ENCODE peak calls at places on chromosomes 16 and 17, in six cellular contexts. One of them, this sample, is unnamed.

GRCh38 chr17:2174471-2175293 is 119.8 kb downstream of the HIC1 start:
- DNase-seq in MM.1S: no peak
- DNase-seq in transverse colon: peak; percentile 25
- DNase-seq in cardiac muscle cell: peak; percentile 71
- DNase-seq in SJSA1: peak; percentile 89
- DNase-seq in CD8-positive, alpha-beta T cell: no peak
- DNase-seq in this sample: no peak

GRCh38 chr16:11232302-11232851 is 23.6 kb downstream of the SOCS1 start:
- DNase-seq in SJSA1: no peak
- DNase-seq in CD8-positive, alpha-beta T cell: no peak
- DNase-seq in transverse colon: no peak
- DNase-seq in MM.1S: no peak
- DNase-seq in cardiac muscle cell: no peak
- DNase-seq in this sample: no peak

GRCh38 chr17:30376621-30377452 is 1.9 kb upstream of the CPD start:
- DNase-seq in SJSA1: peak; percentile 51
- DNase-seq in transverse colon: no peak
- DNase-seq in CD8-positive, alpha-beta T cell: no peak
- DNase-seq in MM.1S: peak; percentile 49
- DNase-seq in cardiac muscle cell: peak; percentile 34
- DNase-seq in this sample: no peak

GRCh38 chr17:17027442-17028058 is 14.7 kb upstream of the MPRIP start:
- DNase-seq in MM.1S: no peak
- DNase-seq in CD8-positive, alpha-beta T cell: no peak
- DNase-seq in SJSA1: no peak
- DNase-seq in cardiac muscle cell: no peak
- DNase-seq in transverse colon: no peak
- DNase-seq in this sample: no peak

GRCh38 chr17:75763269-75763607 is 1.8 kb downstream of the GALK1 start:
- DNase-seq in SJSA1: no peak
- DNase-seq in cardiac muscle cell: no peak
- DNase-seq in MM.1S: no peak
- DNase-seq in transverse colon: no peak
- DNase-seq in CD8-positive, alpha-beta T cell: no peak
- DNase-seq in this sample: no peak

GRCh38 chr16:14455577-14455976 is 174.5 kb downstream of the PARN start:
- DNase-seq in MM.1S: no peak
- DNase-seq in cardiac muscle cell: peak; percentile 53
- DNase-seq in SJSA1: peak; percentile 37
- DNase-seq in CD8-positive, alpha-beta T cell: no peak
- DNase-seq in transverse colon: no peak
- DNase-seq in this sample: no peak

GRCh38 chr16:54699656-54700055 is 231.0 kb upstream of the IRX5 start:
- DNase-seq in SJSA1: no peak
- DNase-seq in CD8-positive, alpha-beta T cell: no peak
- DNase-seq in transverse colon: no peak
- DNase-seq in cardiac muscle cell: no peak
- DNase-seq in MM.1S: no peak
- DNase-seq in this sample: no peak

GRCh38 chr17:76586741-76587487 is 1.3 kb upstream of the ST6GALNAC2 start:
- DNase-seq in CD8-positive, alpha-beta T cell: no peak
- DNase-seq in cardiac muscle cell: peak; percentile 59
- DNase-seq in transverse colon: no peak
- DNase-seq in MM.1S: no peak
- DNase-seq in SJSA1: no peak
- DNase-seq in this sample: no peak

GRCh38 chr16:69934044-69934443 is 17.1 kb upstream of the CLEC18A start:
- DNase-seq in SJSA1: no peak
- DNase-seq in MM.1S: no peak
- DNase-seq in cardiac muscle cell: no peak
- DNase-seq in CD8-positive, alpha-beta T cell: no peak
- DNase-seq in transverse colon: no peak
- DNase-seq in this sample: no peak

GRCh38 chr17:43217614-43218087 is 6.0 kb downstream of the TMEM106A start:
- DNase-seq in transverse colon: no peak
- DNase-seq in SJSA1: no peak
- DNase-seq in cardiac muscle cell: no peak
- DNase-seq in MM.1S: no peak
- DNase-seq in CD8-positive, alpha-beta T cell: no peak
- DNase-seq in this sample: no peak

GRCh38 chr17:47317119-47317518 is 6.6 kb upstream of the EFCAB13 start:
- DNase-seq in transverse colon: no peak
- DNase-seq in MM.1S: no peak
- DNase-seq in SJSA1: no peak
- DNase-seq in cardiac muscle cell: no peak
- DNase-seq in CD8-positive, alpha-beta T cell: no peak
- DNase-seq in this sample: no peak

DNA sequence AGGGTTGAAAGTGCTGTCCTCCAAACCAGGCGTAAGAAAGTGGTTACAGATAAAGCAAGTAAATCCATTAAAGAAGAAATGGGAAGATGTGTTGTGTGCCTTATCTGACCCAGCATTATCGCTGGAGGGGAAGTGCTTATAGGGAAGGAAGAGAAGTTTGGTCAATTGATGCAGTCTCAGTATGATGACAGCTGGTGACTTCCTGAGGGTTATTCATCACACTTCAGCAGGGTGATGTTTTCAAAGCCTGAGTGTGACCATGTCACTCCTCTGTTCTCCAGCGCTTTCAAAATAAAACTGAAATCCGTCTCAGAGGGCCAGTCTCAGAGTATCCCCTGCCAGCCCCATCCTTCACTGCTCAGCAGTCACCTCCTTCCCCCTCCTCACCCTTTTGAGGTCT is 505.4 kb upstream of the RBFOX1 start:
- DNase-seq in cardiac muscle cell: no peak
- DNase-seq in CD8-positive, alpha-beta T cell: no peak
- DNase-seq in SJSA1: no peak
- DNase-seq in transverse colon: peak; percentile 6
- DNase-seq in MM.1S: no peak
- DNase-seq in this sample: no peak
- H3K27me3 ChIP-seq in cardiac muscle cell: no peaks in the 10 kb centered on the region
- H3K27me3 ChIP-seq in CD8-positive, alpha-beta T cell: no peaks in the 10 kb centered on the region
- H3K27me3 ChIP-seq in SJSA1: no peaks in the 10 kb centered on the region
- H3K27me3 ChIP-seq in transverse colon: no peaks in the 10 kb centered on the region
- H3K27me3 ChIP-seq in MM.1S: no peaks in the 10 kb centered on the region
- H3K27me3 ChIP-seq in this sample: no peaks in the 10 kb centered on the region

DNA sequence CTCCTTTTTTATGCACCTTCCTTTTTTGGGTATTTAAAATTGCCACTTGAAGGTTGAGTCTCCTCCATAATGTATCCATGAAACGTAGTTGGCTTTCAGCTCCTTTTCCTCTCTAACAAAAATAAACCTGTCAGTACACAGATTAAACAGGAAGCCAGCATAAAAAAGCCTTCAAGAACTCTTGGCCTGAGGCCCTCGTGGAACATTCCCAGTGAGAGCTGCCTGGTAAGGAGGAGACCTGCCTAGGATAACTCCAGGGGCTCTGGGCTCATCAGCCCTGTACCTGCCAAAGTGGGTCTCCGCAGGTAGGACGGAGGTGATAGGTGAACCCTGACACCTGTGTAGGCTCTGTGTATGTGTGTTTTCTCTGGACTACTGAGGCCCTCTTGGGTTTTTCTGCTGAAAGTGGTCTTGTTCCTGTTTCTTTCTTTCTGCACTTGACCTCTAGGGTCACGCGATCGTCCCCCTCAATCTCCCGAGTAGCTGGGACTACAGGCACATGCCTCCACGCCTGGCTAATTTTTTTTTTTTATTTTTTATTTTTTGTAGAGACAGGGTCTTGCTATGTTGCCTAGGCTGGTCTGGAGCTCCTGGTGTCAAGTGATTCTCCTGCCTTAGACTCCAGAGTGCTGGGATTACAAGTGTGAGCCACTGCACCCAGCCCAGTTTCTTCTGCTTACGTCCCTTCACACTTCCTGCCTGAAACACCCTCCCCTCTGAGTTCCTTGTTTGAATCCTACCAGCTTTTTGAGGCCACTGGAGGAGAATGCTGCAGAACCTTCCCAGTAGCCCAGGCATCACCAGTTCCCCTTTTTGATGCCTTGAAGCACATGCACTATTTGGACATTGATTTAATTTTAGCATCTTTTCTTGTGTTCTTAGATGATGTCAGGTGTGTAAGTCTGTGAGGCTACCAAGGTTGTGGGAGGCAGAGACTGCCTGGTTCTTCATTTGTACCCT is 9.8 kb downstream of the PGS1 start:
- DNase-seq in cardiac muscle cell: no peak
- DNase-seq in CD8-positive, alpha-beta T cell: no peak
- DNase-seq in transverse colon: peak; percentile 37
- DNase-seq in MM.1S: no peak
- DNase-seq in SJSA1: peak; percentile 67
- DNase-seq in this sample: no peak
- H3K4me1 ChIP-seq in cardiac muscle cell: peaks cover 12% of the 10 kb centered on the region
- H3K4me1 ChIP-seq in CD8-positive, alpha-beta T cell: peaks cover 55% of the 10 kb centered on the region
- H3K4me1 ChIP-seq in transverse colon: peaks cover 37% of the 10 kb centered on the region
- H3K4me1 ChIP-seq in MM.1S: peaks cover 21% of the 10 kb centered on the region
- H3K4me1 ChIP-seq in SJSA1: peaks cover 96% of the 10 kb centered on the region
- H3K4me1 ChIP-seq in this sample: peaks cover 41% of the 10 kb centered on the region

GRCh38 chr17:83203073-83203471 is 123.7 kb downstream of the METRNL start:
- DNase-seq in cardiac muscle cell: no peak
- DNase-seq in SJSA1: peak; percentile 30
- DNase-seq in transverse colon: peak; percentile 38
- DNase-seq in MM.1S: no peak
- DNase-seq in CD8-positive, alpha-beta T cell: no peak
- DNase-seq in this sample: no peak

GRCh38 chr17:83200746-83201145 is 121.3 kb downstream of the METRNL start:
- DNase-seq in cardiac muscle cell: no peak
- DNase-seq in CD8-positive, alpha-beta T cell: no peak
- DNase-seq in MM.1S: no peak
- DNase-seq in SJSA1: no peak
- DNase-seq in transverse colon: no peak
- DNase-seq in this sample: no peak

GRCh38 chr17:83201206-83202001 is 122.0 kb downstream of the METRNL start:
- DNase-seq in MM.1S: no peak
- DNase-seq in transverse colon: peak; percentile 2
- DNase-seq in cardiac muscle cell: no peak
- DNase-seq in SJSA1: no peak
- DNase-seq in CD8-positive, alpha-beta T cell: no peak
- DNase-seq in this sample: no peak

GRCh38 chr17:83203472-83204221 is 124.2 kb downstream of the METRNL start:
- DNase-seq in CD8-positive, alpha-beta T cell: no peak
- DNase-seq in SJSA1: no peak
- DNase-seq in transverse colon: peak; percentile 8
- DNase-seq in MM.1S: no peak
- DNase-seq in cardiac muscle cell: no peak
- DNase-seq in this sample: no peak

GRCh38 chr17:83202002-83203000 is 122.9 kb downstream of the METRNL start:
- DNase-seq in SJSA1: no peak
- DNase-seq in CD8-positive, alpha-beta T cell: no peak
- DNase-seq in transverse colon: peak; percentile 5
- DNase-seq in cardiac muscle cell: no peak
- DNase-seq in MM.1S: no peak
- DNase-seq in this sample: no peak
- H3K27me3 ChIP-seq in SJSA1: no peaks in the 10 kb centered on the region
- H3K27me3 ChIP-seq in CD8-positive, alpha-beta T cell: no peaks in the 10 kb centered on the region
- H3K27me3 ChIP-seq in transverse colon: no peaks in the 10 kb centered on the region
- H3K27me3 ChIP-seq in cardiac muscle cell: no peaks in the 10 kb centered on the region
- H3K27me3 ChIP-seq in MM.1S: peaks cover 6% of the 10 kb centered on the region
- H3K27me3 ChIP-seq in this sample: no peaks in the 10 kb centered on the region

DNA sequence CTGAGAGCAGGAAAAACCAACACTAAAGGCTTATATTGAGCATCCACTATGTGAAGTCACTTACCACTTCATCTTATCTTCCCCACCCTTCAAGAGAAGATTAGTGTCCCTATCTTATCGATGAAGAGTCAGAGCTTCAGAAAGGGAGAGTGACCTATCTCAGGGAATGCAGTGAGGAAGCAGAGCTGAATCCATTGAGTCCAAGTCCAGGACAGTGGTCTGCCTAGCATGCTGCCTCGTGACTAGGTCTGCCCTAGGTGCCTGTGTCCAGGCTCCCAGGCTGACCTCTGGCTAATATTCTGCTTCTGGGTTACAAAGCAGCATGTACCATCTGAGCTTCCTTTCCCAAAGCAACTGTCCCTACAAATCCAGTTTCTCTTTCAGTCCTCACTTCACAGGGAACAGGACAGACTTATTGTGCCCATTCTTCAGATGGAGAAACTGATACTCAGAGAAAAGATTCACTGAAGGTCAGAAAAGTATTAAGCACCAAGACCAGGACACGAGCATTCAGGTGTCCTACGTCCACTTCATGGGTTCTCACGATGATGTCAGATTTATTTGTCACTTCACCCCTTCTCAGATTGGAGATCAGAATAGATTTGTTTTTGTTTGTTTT is 13.3 kb upstream of the FZD2 start:
- DNase-seq in transverse colon: no peak
- DNase-seq in cardiac muscle cell: no peak
- DNase-seq in CD8-positive, alpha-beta T cell: no peak
- DNase-seq in MM.1S: no peak
- DNase-seq in SJSA1: no peak
- DNase-seq in this sample: no peak
- H3K4me1 ChIP-seq in transverse colon: no peaks in the 10 kb centered on the region
- H3K4me1 ChIP-seq in cardiac muscle cell: peaks cover 47% of the 10 kb centered on the region
- H3K4me1 ChIP-seq in CD8-positive, alpha-beta T cell: no peaks in the 10 kb centered on the region
- H3K4me1 ChIP-seq in MM.1S: peaks cover 6% of the 10 kb centered on the region
- H3K4me1 ChIP-seq in SJSA1: peaks cover 78% of the 10 kb centered on the region
- H3K4me1 ChIP-seq in this sample: no peaks in the 10 kb centered on the region